ENCODE peak calls at places on chromosomes 16 and 17, in four cellular contexts. U, K, J and H are unnamed samples.

GRCh38 chr17:66255112-66255511 is 25.9 kb upstream of the APOH start:
- DNase-seq in U (peak), K (peak), J (no peak), H (no peak)

GRCh38 chr16:16020291-16020690 is 70.9 kb downstream of the ABCC1 start:
- DNase-seq in U (no peak), K (no peak), J (no peak), H (no peak)

GRCh38 chr16:23491490-23492391 is 18.6 kb downstream of the GGA2 start:
- DNase-seq in U (no peak), K (no peak), J (no peak), H (no peak)

GRCh38 chr17:29042679-29043538 is at the start of gene PIPOX:
- DNase-seq in U (no peak), K (peak), J (no peak), H (peak)

GRCh38 chr16:23940111-23940510 is 104.3 kb downstream of the PRKCB start:
- DNase-seq in U (no peak), K (no peak), J (no peak), H (no peak)

GRCh38 chr17:45426561-45426960 is 6.1 kb downstream of the ARHGAP27 start:
- DNase-seq in U (no peak), K (no peak), J (no peak), H (no peak)

GRCh38 chr17:30256756-30257506 is 21.4 kb upstream of the SLC6A4 start:
- DNase-seq in U (no peak), K (no peak), J (no peak), H (no peak)

GRCh38 chr17:7846063-7846735 is 8.7 kb upstream of the TMEM88 start:
- DNase-seq in U (no peak), K (no peak), J (no peak), H (no peak)

GRCh38 chr16:31265329-31266245 is 5.8 kb downstream of the ITGAM start:
- DNase-seq in U (no peak), K (no peak), J (no peak), H (no peak)

GRCh38 chr16:27310576-27311448 is 3.0 kb upstream of the IL4R start:
- DNase-seq in U (no peak), K (no peak), J (peak), H (no peak)

GRCh38 chr17:45740553-45741330 is 43.4 kb upstream of the CRHR1 start:
- DNase-seq in U (no peak), K (peak), J (no peak), H (no peak)

GRCh38 chr16:85086347-85087291 is 25.7 kb downstream of the CIBAR2 start:
- DNase-seq in U (peak), K (peak), J (peak), H (peak)

GRCh38 chr17:13626703-13627102 is 25.0 kb upstream of the HS3ST3A1 start:
- DNase-seq in U (no peak), K (no peak), J (no peak), H (no peak)

GRCh38 chr17:48770954-48771353 is 42.4 kb upstream of the HOXB13 start:
- DNase-seq in U (no peak), K (no peak), J (no peak), H (no peak)

GRCh38 chr17:66507982-66508760 is 205.8 kb downstream of the PRKCA start:
- DNase-seq in U (no peak), K (no peak), J (no peak), H (no peak)

GRCh38 chr17:36534117-36534880 is at the start of gene MYO19:
- DNase-seq in U (peak), K (peak), J (peak), H (peak)